ENCODE peak calls at places on chromosomes 2 and 18, in nine cellular contexts. D, Q, S, A, F, G, I, C and B are unnamed samples. For H3K4me1, the result is how much of the 10 kb centered on the place peaks cover.

GRCh38 chr2:24730481-24730880 is 62.7 kb downstream of the PTRHD1 start:
- DNase-seq in D (no peak), Q (no peak), S (peak), A (no peak), F (no peak), G (no peak), I (no peak), C (no peak), B (no peak)

GRCh38 chr2:29080886-29081743 is 6.8 kb upstream of the PCARE start:
- DNase-seq in D (no peak), Q (no peak), S (peak), A (peak), F (peak), G (no peak), I (no peak), C (no peak), B (no peak)

GRCh38 chr18:79935499-79935898 is 16.0 kb downstream of the SLC66A2 start:
- DNase-seq in D (no peak), Q (peak), S (no peak), A (no peak), F (no peak), G (no peak), I (no peak), C (no peak), B (peak)

GRCh38 chr2:235848055-235848454 is 320.1 kb downstream of the GBX2 start:
- DNase-seq in D (no peak), Q (peak), S (no peak), A (no peak), F (no peak), G (no peak), I (no peak), C (no peak), B (no peak)

GRCh38 chr2:119550346-119550745 is 6.1 kb downstream of the CFAP221 start:
- DNase-seq in D (peak), Q (no peak), S (no peak), A (peak), F (peak), G (no peak), I (no peak), C (no peak), B (no peak)

GRCh38 chr2:139031722-139032121 is 251.5 kb upstream of the NXPH2 start:
- DNase-seq in D (peak), Q (peak), S (no peak), A (peak), F (no peak), G (peak), I (no peak), C (no peak), B (peak)

GRCh38 chr2:147438897-147439296 is 405.9 kb upstream of the ACVR2A start:
- DNase-seq in D (no peak), Q (no peak), S (no peak), A (no peak), F (no peak), G (no peak), I (no peak), C (no peak), B (no peak)

GRCh38 chr2:105181282-105181681 is 60.3 kb upstream of the GPR45 start:
- DNase-seq in D (no peak), Q (no peak), S (no peak), A (no peak), F (no peak), G (no peak), I (no peak), C (no peak), B (no peak)

GRCh38 chr18:60873708-60874107 is 459.5 kb upstream of the CDH20 start:
- DNase-seq in D (no peak), Q (no peak), S (no peak), A (no peak), F (no peak), G (peak), I (no peak), C (no peak), B (no peak)

GRCh38 chr2:53848062-53848461 is 11.7 kb downstream of the GPR75 start:
- DNase-seq in D (no peak), Q (no peak), S (no peak), A (no peak), F (no peak), G (no peak), I (no peak), C (no peak), B (no peak)

GRCh38 chr2:127525692-127526141 is 572 bp downstream of the IWS1 start:
- DNase-seq in D (peak), Q (peak), S (peak), A (peak), F (peak), G (peak), I (no peak), C (peak), B (no peak)

GRCh38 chr2:151840216-151840691 is 12.0 kb upstream of the ARL5A start:
- DNase-seq in D (no peak), Q (no peak), S (no peak), A (peak), F (no peak), G (no peak), I (no peak), C (no peak), B (no peak)

GRCh38 chr2:132757002-132757598 is 87.1 kb upstream of the LYPD1 start:
- DNase-seq in D (no peak), Q (no peak), S (no peak), A (no peak), F (no peak), G (peak), I (no peak), C (no peak), B (no peak)

GRCh38 chr2:96241901-96242611 is 23.7 kb downstream of the TMEM127 start:
- DNase-seq in D (no peak), Q (no peak), S (peak), A (peak), F (peak), G (peak), I (no peak), C (no peak), B (peak)

GRCh38 chr2:237723613-237724012 is 75.0 kb upstream of the RBM44 start:
- DNase-seq in D (peak), Q (peak), S (peak), A (peak), F (peak), G (peak), I (no peak), C (peak), B (no peak)

GRCh38 chr18:63492851-63493250 is 16.1 kb downstream of the SERPINB5 start:
- DNase-seq in D (no peak), Q (no peak), S (no peak), A (peak), F (peak), G (no peak), I (no peak), C (no peak), B (no peak)

GRCh38 chr18:65439184-65439583 is 311.6 kb upstream of the CDH7 start:
- DNase-seq in D (no peak), Q (no peak), S (peak), A (no peak), F (no peak), G (no peak), I (no peak), C (no peak), B (no peak)

GRCh38 chr2:200397785-200398184 is 91.3 kb downstream of the SPATS2L start:
- DNase-seq in D (no peak), Q (no peak), S (peak), A (peak), F (peak), G (peak), I (no peak), C (no peak), B (no peak)

GRCh38 chr2:46812381-46813024 is 103.1 kb downstream of the MCFD2 start:
- DNase-seq in D (no peak), Q (peak), S (no peak), A (peak), F (peak), G (peak), I (no peak), C (no peak), B (peak)

GRCh38 chr2:98649135-98649991 is 41.0 kb downstream of the UNC50 start:
- DNase-seq in D (peak), Q (peak), S (peak), A (peak), F (peak), G (peak), I (peak), C (peak), B (peak)

GRCh38 chr2:10305715-10306114 is 3.0 kb downstream of the HPCAL1 start:
- DNase-seq in D (peak), Q (peak), S (no peak), A (no peak), F (no peak), G (no peak), I (no peak), C (no peak), B (no peak)

GRCh38 chr18:7726522-7726921 is 159.4 kb downstream of the PTPRM start:
- DNase-seq in D (no peak), Q (no peak), S (no peak), A (no peak), F (no peak), G (no peak), I (no peak), C (no peak), B (no peak)

GRCh38 chr2:207086136-207086535 is 79.6 kb downstream of the KLF7 start:
- DNase-seq in D (no peak), Q (no peak), S (no peak), A (no peak), F (no peak), G (no peak), I (no peak), C (no peak), B (no peak)

GRCh38 chr2:75047907-75048625 is 89.6 kb downstream of the POLE4 start:
- DNase-seq in D (no peak), Q (no peak), S (peak), A (peak), F (peak), G (peak), I (no peak), C (no peak), B (no peak)

GRCh38 chr2:121254748-121255147 is 30.3 kb downstream of the TFCP2L1 start:
- DNase-seq in D (no peak), Q (no peak), S (no peak), A (no peak), F (no peak), G (no peak), I (no peak), C (no peak), B (no peak)

GRCh38 chr2:175605989-175606841 is 395.9 kb downstream of the LNPK start:
- DNase-seq in D (peak), Q (peak), S (no peak), A (no peak), F (peak), G (no peak), I (no peak), C (no peak), B (no peak)

GRCh38 chr2:100054426-100054825 is 88.0 kb downstream of the AFF3 start:
- DNase-seq in D (no peak), Q (no peak), S (no peak), A (no peak), F (no peak), G (no peak), I (no peak), C (no peak), B (no peak)

GRCh38 chr2:73927344-73927743 is 664 bp downstream of the DGUOK start:
- DNase-seq in D (no peak), Q (no peak), S (no peak), A (no peak), F (no peak), G (no peak), I (no peak), C (no peak), B (no peak)

GRCh38 chr2:98786179-98786578 is 55.2 kb upstream of the MGAT4A start:
- DNase-seq in D (no peak), Q (no peak), S (no peak), A (no peak), F (no peak), G (no peak), I (no peak), C (no peak), B (no peak)

GRCh38 chr2:178478102-178478441 is 328 bp downstream of the FKBP7 start:
- DNase-seq in D (no peak), Q (no peak), S (peak), A (peak), F (peak), G (no peak), I (no peak), C (peak), B (no peak)

GRCh38 chr2:46018773-46019593 is 278.2 kb upstream of the EPAS1 start:
- DNase-seq in D (no peak), Q (no peak), S (no peak), A (no peak), F (no peak), G (no peak), I (no peak), C (no peak), B (no peak)

GRCh38 chr2:96970910-96971309 is 15.5 kb downstream of the FAM178B start:
- DNase-seq in D (no peak), Q (peak), S (no peak), A (no peak), F (no peak), G (no peak), I (no peak), C (no peak), B (no peak)

GRCh38 chr2:128359841-128360240 is 41.2 kb upstream of the HS6ST1 start:
- DNase-seq in D (no peak), Q (peak), S (no peak), A (no peak), F (no peak), G (no peak), I (no peak), C (no peak), B (peak)

GRCh38 chr18:76859474-76860339 is 37.4 kb downstream of the ZNF236 start:
- DNase-seq in D (no peak), Q (no peak), S (no peak), A (no peak), F (no peak), G (no peak), I (no peak), C (no peak), B (no peak)

GRCh38 chr18:45802814-45803492 is 22.5 kb upstream of the SIGLEC15 start:
- DNase-seq in D (no peak), Q (no peak), S (peak), A (peak), F (peak), G (peak), I (no peak), C (peak), B (no peak)

GRCh38 chr18:27017901-27018500 is 152.5 kb upstream of the AQP4 start:
- DNase-seq in D (peak), Q (no peak), S (no peak), A (peak), F (peak), G (no peak), I (no peak), C (peak), B (no peak)

GRCh38 chr2:76672798-76673197 is 849.4 kb downstream of the LRRTM4 start:
- DNase-seq in D (no peak), Q (no peak), S (no peak), A (no peak), F (no peak), G (no peak), I (no peak), C (no peak), B (no peak)

GRCh38 chr2:166651080-166651675 is 157.1 kb upstream of the SCN7A start:
- DNase-seq in D (no peak), Q (no peak), S (peak), A (no peak), F (no peak), G (peak), I (no peak), C (no peak), B (no peak)
- H3K27ac ChIP-seq in D (no peak), Q (no peak), S (peak), A (no peak), F (no peak), G (peak), I (no peak), C (no peak), B (no peak)

GRCh38 chr2:223053431-223054192 is 1.6 kb downstream of the KCNE4 start:
- DNase-seq in D (no peak), Q (no peak), S (peak), A (no peak), F (no peak), G (no peak), I (no peak), C (no peak), B (no peak)

GRCh38 chr2:223052710-223053261 is 796 bp downstream of the KCNE4 start:
- DNase-seq in D (no peak), Q (no peak), S (peak), A (no peak), F (no peak), G (no peak), I (no peak), C (no peak), B (peak)

GRCh38 chr2:223050188-223050587 is 1.8 kb upstream of the KCNE4 start:
- DNase-seq in D (no peak), Q (no peak), S (no peak), A (no peak), F (no peak), G (no peak), I (no peak), C (no peak), B (no peak)

GRCh38 chr2:223050900-223051299 is 1.1 kb upstream of the KCNE4 start:
- DNase-seq in D (no peak), Q (no peak), S (peak), A (no peak), F (peak), G (peak), I (no peak), C (no peak), B (no peak)

DNA sequence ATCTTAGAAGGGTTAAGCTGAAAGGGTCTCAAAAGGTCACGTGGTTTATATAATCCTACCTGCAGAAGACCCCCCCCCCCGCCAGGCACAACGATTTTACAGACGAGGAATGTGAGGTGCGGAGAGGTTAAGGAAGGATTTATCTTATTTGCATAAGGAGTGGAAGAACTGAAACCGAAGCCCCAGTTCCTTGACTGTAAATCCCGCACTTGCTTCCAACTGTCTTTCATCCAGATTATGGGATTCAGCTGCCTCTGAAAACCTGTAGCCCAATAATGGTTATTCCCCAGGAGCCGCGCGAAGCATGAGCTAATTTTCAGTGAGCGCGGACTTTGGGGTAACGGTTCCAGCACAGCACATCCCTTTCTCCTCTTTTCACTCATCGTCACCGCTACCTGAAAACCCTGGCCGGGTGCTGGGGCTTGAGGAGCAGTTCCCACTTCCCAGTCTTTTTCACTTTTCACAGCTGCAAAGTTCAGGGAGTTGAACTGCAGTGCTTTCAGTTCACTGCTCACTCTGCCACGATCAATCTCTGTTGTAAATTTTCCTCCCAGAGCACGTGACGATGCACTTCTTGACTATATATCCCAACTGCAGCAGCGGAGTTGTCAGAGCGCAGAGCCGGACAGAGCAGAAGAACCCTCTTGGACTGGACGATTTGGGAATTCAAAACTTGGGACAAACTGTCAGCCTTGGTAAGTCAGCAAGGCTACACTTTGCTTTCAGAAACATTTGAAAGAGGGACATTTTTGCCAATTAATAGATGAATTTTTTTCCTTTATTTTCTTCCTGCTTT is at the start of gene KCNE4:
- DNase-seq in D (no peak), Q (peak), S (peak), A (no peak), F (peak), G (peak), I (no peak), C (no peak), B (no peak)
- H3K9ac ChIP-seq in D (no peak), Q (no peak), S (peak), A (no peak), F (peak), G (peak), I (no peak), C (no peak), B (peak)

GRCh38 chr2:72036173-72036545 is 111.5 kb downstream of the CYP26B1 start:
- DNase-seq in D (no peak), Q (no peak), S (no peak), A (no peak), F (no peak), G (no peak), I (no peak), C (no peak), B (no peak)

GRCh38 chr2:72035518-72036172 is 112.0 kb downstream of the CYP26B1 start:
- DNase-seq in D (no peak), Q (peak), S (no peak), A (peak), F (peak), G (peak), I (no peak), C (peak), B (no peak)

GRCh38 chr2:72038524-72038923 is 109.1 kb downstream of the CYP26B1 start:
- DNase-seq in D (no peak), Q (no peak), S (no peak), A (no peak), F (no peak), G (no peak), I (no peak), C (no peak), B (no peak)

GRCh38 chr2:72037322-72037721 is 110.3 kb downstream of the CYP26B1 start:
- DNase-seq in D (no peak), Q (peak), S (no peak), A (peak), F (no peak), G (peak), I (no peak), C (no peak), B (no peak)

DNA sequence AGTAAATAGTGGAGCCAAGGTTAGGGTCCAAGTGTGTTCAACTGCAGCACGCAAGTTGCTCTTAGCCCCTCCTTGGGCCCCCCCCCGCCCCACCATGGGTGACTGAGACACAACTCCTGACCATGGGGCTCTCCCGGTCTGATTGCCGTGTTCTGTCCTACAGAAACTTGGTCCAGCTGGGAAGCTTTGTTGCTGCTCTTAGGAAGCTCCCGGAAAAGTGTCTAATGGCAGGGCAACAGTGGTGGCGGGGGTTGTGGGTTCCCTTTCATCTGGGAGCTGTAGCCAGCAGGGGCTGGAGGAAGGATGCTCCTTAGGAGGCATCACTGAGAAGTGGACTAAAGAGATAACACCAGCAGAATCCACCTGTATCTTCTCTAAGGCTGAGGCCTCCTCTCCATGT is 111.1 kb downstream of the CYP26B1 start:
- DNase-seq in D (no peak), Q (no peak), S (no peak), A (no peak), F (no peak), G (no peak), I (no peak), C (no peak), B (no peak)
- H3K4me1 ChIP-seq in D (under half), Q (under half), S (under half), A (half or more), F (under half), G (under half), I (under half), C (under half), B (under half)

GRCh38 chr2:183021613-183022012 is 16.6 kb downstream of the NCKAP1 start:
- DNase-seq in D (no peak), Q (no peak), S (no peak), A (no peak), F (no peak), G (no peak), I (no peak), C (no peak), B (no peak)
- H3K27ac ChIP-seq in D (no peak), Q (no peak), S (no peak), A (no peak), F (no peak), G (no peak), I (no peak), C (no peak), B (no peak)

GRCh38 chr18:49015886-49016647 is 65.3 kb upstream of the SMAD7 start:
- DNase-seq in D (no peak), Q (peak), S (no peak), A (no peak), F (no peak), G (no peak), I (no peak), C (no peak), B (no peak)
- H3K9ac ChIP-seq in D (no peak), Q (no peak), S (no peak), A (no peak), F (no peak), G (peak), I (peak), C (peak), B (peak)

DNA sequence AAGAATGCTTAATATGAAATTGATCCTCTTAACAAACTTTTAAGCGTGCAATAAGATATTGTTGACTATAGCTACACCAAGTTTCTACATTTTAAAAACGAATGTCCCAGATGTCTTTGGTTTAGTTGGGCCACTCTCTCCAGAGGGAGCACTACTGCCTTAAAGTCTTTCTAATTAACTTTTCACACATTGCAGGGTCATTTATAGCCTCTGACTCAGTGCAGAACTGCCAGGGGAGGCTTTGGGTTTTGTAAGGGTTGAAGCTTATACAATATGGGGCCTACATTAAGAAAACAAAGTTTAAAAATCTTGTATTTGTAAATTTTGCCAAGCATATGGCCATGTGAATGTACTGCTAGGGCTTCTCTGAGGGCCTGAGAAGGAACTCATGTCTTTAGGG is 30.2 kb upstream of the SLC8A1 start:
- DNase-seq in D (no peak), Q (no peak), S (no peak), A (no peak), F (no peak), G (no peak), I (no peak), C (no peak), B (no peak)
- H3K4me1 ChIP-seq in D (under half), Q (under half), S (under half), A (under half), F (under half), G (under half), I (under half), C (under half), B (under half)